ENCODE peak calls at places on chromosomes 16 and 17, in seven cellular contexts. H is EL, N is NCI-H345, U is heart left ventricle, Z is ACHN, W is cardiac fibroblast, M is NCI-H2029. G is an unnamed sample.

GRCh38 chr17:66399441-66399840 is 97.0 kb downstream of the PRKCA start:
- DNase-seq in N (no peak), W (no peak), M (no peak), U (no peak), H (no peak), Z (no peak), G (no peak)

GRCh38 chr16:86942469-86943175 is 364.3 kb downstream of the FOXL1 start:
- DNase-seq in W (no peak), M (no peak), H (peak), N (no peak), Z (no peak), U (no peak), G (peak)

GRCh38 chr17:63919311-63919723 is 678 bp upstream of the GH1 start:
- DNase-seq in W (peak), N (peak), H (peak), M (peak), U (peak), Z (peak), G (peak)

GRCh38 chr16:80570106-80570478 is 29.3 kb downstream of the DYNLRB2 start:
- DNase-seq in N (no peak), W (peak), Z (no peak), U (no peak), M (no peak), H (peak), G (no peak)

GRCh38 chr16:53257001-53257400 is 177.3 kb upstream of the RBL2 start:
- DNase-seq in N (no peak), U (no peak), Z (peak), M (no peak), W (peak), H (peak), G (peak)

GRCh38 chr16:85205747-85206471 is 93.6 kb upstream of the CIBAR2 start:
- DNase-seq in U (peak), N (no peak), H (peak), M (no peak), W (peak), Z (no peak), G (peak)

GRCh38 chr16:27972500-27972899 is 91.0 kb downstream of the GSG1L start:
- DNase-seq in M (peak), Z (peak), H (peak), U (no peak), W (peak), N (peak), G (peak)

GRCh38 chr17:41910701-41911391 is 7.9 kb downstream of the ACLY start:
- DNase-seq in N (no peak), U (no peak), H (peak), M (no peak), Z (peak), W (peak), G (peak)

GRCh38 chr17:82237746-82238561 is 9.1 kb downstream of the SLC16A3 start:
- DNase-seq in N (no peak), Z (no peak), W (no peak), U (no peak), H (no peak), M (no peak), G (peak)

GRCh38 chr17:79931517-79932309 is 92.5 kb upstream of the CBX4 start:
- DNase-seq in H (peak), Z (peak), U (no peak), N (no peak), M (no peak), W (peak), G (peak)

GRCh38 chr16:55944377-55944802 is 69.2 kb upstream of the CES5A start:
- DNase-seq in Z (peak), U (peak), M (peak), N (peak), W (peak), H (peak), G (peak)

GRCh38 chr17:76824103-76824502 is 44.1 kb upstream of the MGAT5B start:
- DNase-seq in M (no peak), U (no peak), Z (no peak), H (no peak), N (no peak), W (no peak), G (no peak)

GRCh38 chr17:67518881-67519280 is 141.8 kb downstream of the PITPNC1 start:
- DNase-seq in Z (no peak), W (no peak), U (no peak), H (no peak), N (no peak), M (no peak), G (peak)